ENCODE peak calls at places on chromosomes 4 and X, in nine cellular contexts. Z is choroid plexus epithelial cell, F is NB4, M is A549, O is RWPE2, P is heart right ventricle, E is esophagus squamous epithelium, N is stomach, C is fibroblast of mammary gland. T is an unnamed sample.

GRCh38 chr4:234178-234577 is 71.1 kb downstream of the ZNF732 start:
- DNase-seq in N (no peak), P (no peak), M (no peak), Z (no peak), E (no peak), F (no peak), C (no peak), O (no peak), T (no peak)

GRCh38 chr4:37130465-37130864 is 114.1 kb upstream of the NWD2 start:
- DNase-seq in P (no peak), Z (no peak), E (no peak), M (no peak), C (no peak), O (no peak), N (no peak), F (no peak), T (no peak)

GRCh38 chr4:163624727-163625126 is 130.2 kb downstream of the TMA16 start:
- DNase-seq in M (no peak), O (no peak), Z (no peak), C (no peak), E (no peak), F (no peak), N (no peak), P (no peak), T (no peak)

GRCh38 chr4:66202870-66203269 is 532.6 kb upstream of the EPHA5 start:
- DNase-seq in O (no peak), C (no peak), E (no peak), N (no peak), P (no peak), M (no peak), Z (no peak), F (no peak), T (no peak)

GRCh38 chrX:16479206-16479869 is 170.6 kb upstream of the S100G start:
- DNase-seq in E (no peak), N (no peak), F (no peak), Z (peak; percentile 28), C (peak; percentile 86), O (no peak), M (no peak), P (no peak), T (no peak)

GRCh38 chr4:687048-687974 is 1.6 kb downstream of the SLC49A3 start:
- DNase-seq in P (peak; percentile 90), M (peak; percentile 91), C (peak; percentile 97), E (no peak), N (peak; percentile 90), F (peak; percentile 96), O (peak; percentile 91), Z (peak; percentile 92), T (peak; percentile 48)

GRCh38 chr4:127732623-127733199 is 2.5 kb downstream of the SLC25A31 start:
- DNase-seq in P (no peak), M (peak; percentile 38), E (no peak), N (no peak), F (peak; percentile 46), C (peak; percentile 55), Z (peak; percentile 76), O (no peak), T (peak; percentile 25)

GRCh38 chr4:5890063-5890727 is 2.7 kb downstream of the CRMP1 start:
- DNase-seq in F (no peak), C (no peak), N (no peak), E (no peak), O (no peak), P (peak; percentile 14), Z (peak; percentile 4), M (no peak), T (no peak)

GRCh38 chr4:93764647-93765246 is 63.8 kb upstream of the ATOH1 start:
- DNase-seq in E (no peak), P (no peak), M (peak; percentile 15), C (peak; percentile 47), F (peak; percentile 51), Z (peak; percentile 67), N (no peak), O (no peak), T (peak; percentile 27)

GRCh38 chr4:138804705-138805104 is 210.9 kb upstream of the NOCT start:
- DNase-seq in N (no peak), F (no peak), O (no peak), C (no peak), P (no peak), M (no peak), E (no peak), Z (peak; percentile 26), T (peak; percentile 38)

GRCh38 chr4:71269241-71269640 is 69.6 kb upstream of the SLC4A4 start:
- DNase-seq in O (no peak), F (no peak), P (no peak), E (no peak), M (no peak), Z (no peak), C (no peak), N (no peak), T (no peak)

GRCh38 chrX:123920065-123920785 is 41.3 kb upstream of the STAG2 start:
- DNase-seq in F (no peak), O (no peak), N (no peak), P (no peak), C (peak; percentile 77), Z (peak; percentile 79), E (no peak), M (peak; percentile 43), T (peak; percentile 85)

GRCh38 chr4:38101563-38101962 is 141.4 kb downstream of the PTTG2 start:
- DNase-seq in F (no peak), E (no peak), O (no peak), N (no peak), Z (peak; percentile 49), P (no peak), M (no peak), C (no peak), T (no peak)

GRCh38 chr4:128358903-128359260 is 71.3 kb upstream of the PGRMC2 start:
- DNase-seq in E (no peak), P (no peak), Z (no peak), F (no peak), C (no peak), M (no peak), O (no peak), N (no peak), T (no peak)

GRCh38 chrX:15204130-15204751 is 65.6 kb downstream of the ASB9 start:
- DNase-seq in E (no peak), M (no peak), F (no peak), P (no peak), Z (no peak), C (no peak), O (no peak), N (no peak), T (no peak)

GRCh38 chr4:89837385-89837995 is 529 bp upstream of the SNCA start:
- DNase-seq in Z (peak; percentile 37), N (no peak), M (peak; percentile 5), O (peak; percentile 56), E (no peak), P (no peak), F (no peak), C (peak; percentile 18), T (no peak)
- TF ChIP-seq CTCF in Z (peak; percentile 11), N (no peak), M (no peak), O (peak; percentile 41), E (no peak), P (no peak), F (no peak), C (no peak), T (peak; percentile 27)

DNA sequence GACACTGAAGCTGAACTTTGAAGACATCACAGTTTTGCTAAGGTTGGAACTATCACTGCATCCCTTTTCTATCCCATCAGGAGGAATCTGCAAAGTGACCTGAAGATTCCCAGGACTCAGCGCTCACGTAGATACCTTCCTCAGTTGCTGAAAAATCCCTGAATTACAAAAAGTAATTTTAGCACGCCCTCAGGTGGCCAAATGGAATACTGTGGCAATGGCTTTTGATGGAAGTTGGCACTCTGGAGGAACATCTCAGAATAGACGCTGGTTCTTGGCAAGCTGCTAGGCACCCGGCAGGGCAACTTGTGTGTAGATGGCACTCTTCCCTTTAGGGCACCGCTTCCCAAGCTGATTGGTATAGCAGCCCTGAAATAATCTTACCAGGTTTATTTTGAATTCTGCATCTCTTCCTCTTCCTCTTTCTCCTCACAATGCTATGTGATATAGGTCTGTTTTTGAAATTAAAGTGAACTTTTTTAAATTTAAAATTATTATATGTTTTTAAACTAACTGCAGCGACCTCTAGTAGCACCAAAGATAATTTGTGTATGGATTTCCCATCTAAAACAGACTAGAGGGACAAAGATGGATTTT is 16.3 kb upstream of the ESX1 start:
- DNase-seq in Z (peak; percentile 47), C (peak; percentile 42), N (no peak), M (peak; percentile 39), E (no peak), F (peak; percentile 45), O (no peak), P (peak; percentile 39), T (no peak)
- H3K4me3 ChIP-seq in Z (peak overlapping the region; percentile 46), C (no peak overlapping the region), N (no peak overlapping the region), M (peak overlapping the region; percentile 26), E (no peak overlapping the region), F (no peak overlapping the region), O (no peak overlapping the region), P (peak overlapping the region; percentile 32), T (no peak overlapping the region)

GRCh38 chr4:121851354-121851753 is 18.9 kb downstream of the BBS7 start:
- DNase-seq in Z (no peak), O (no peak), F (no peak), E (no peak), N (no peak), C (no peak), M (no peak), P (no peak), T (no peak)
- TF ChIP-seq CTCF in Z (no peak), O (no peak), F (no peak), E (no peak), N (no peak), C (no peak), M (no peak), P (no peak), T (no peak)

GRCh38 chr4:108141213-108142045 is 27.3 kb downstream of the LEF1 start:
- DNase-seq in F (no peak), P (no peak), E (no peak), C (peak; percentile 36), N (no peak), O (no peak), M (no peak), Z (no peak), T (no peak)

GRCh38 chr4:108144451-108144850 is 24.3 kb downstream of the LEF1 start:
- DNase-seq in M (no peak), O (no peak), Z (no peak), E (no peak), C (no peak), N (no peak), P (no peak), F (no peak), T (no peak)

GRCh38 chr4:108143515-108143914 is 25.2 kb downstream of the LEF1 start:
- DNase-seq in N (no peak), O (no peak), Z (no peak), P (no peak), F (no peak), C (no peak), E (no peak), M (no peak), T (no peak)

GRCh38 chr4:108140328-108140727 is 28.4 kb downstream of the LEF1 start:
- DNase-seq in F (no peak), P (no peak), C (no peak), N (no peak), M (no peak), E (no peak), Z (no peak), O (no peak), T (no peak)

DNA sequence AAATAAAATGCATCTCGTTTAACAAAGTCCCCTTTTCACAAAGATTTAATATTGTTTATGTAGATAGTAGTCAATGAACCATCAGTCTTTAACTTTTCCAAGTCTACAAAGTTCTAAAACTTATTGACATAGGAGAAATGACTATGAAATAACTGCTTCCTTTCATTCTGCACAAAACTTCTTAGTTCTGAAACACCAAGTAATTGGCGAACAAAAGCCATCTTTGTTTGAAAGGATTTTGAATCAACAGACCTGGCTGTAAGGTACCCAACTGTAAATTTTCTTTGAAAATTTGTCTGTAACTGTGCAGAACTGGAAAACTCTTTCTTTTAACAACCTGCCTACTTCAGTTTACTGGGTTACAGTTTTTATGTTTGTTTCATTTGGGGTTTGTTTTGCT is 25.9 kb downstream of the LEF1 start:
- DNase-seq in F (no peak), Z (no peak), N (no peak), O (no peak), M (no peak), P (no peak), C (no peak), E (no peak), T (no peak)
- H3K4me3 ChIP-seq in F (no peak overlapping the region), Z (no peak overlapping the region), N (no peak overlapping the region), O (no peak overlapping the region), M (no peak overlapping the region), P (no peak overlapping the region), C (no peak overlapping the region), E (no peak overlapping the region), T (no peak overlapping the region)